ENCODE peak calls at places on chromosome 13, in six cellular contexts. N is CD8-positive, alpha-beta memory T cell; A is upper lobe of right lung; C is cardiac muscle cell; W is tibial artery; X is SK-N-SH. H is an unnamed sample.
A peak's percentile ranks its signal among the peaks of the same experiment; 100 is the strongest.

GRCh38 chr13:51684076-51684475 is 99.8 kb downstream of the WDFY2 start:
- DNase-seq in X (no peak), A (no peak), N (no peak), W (no peak), C (no peak), H (no peak)

GRCh38 chr13:113639661-113640262 is 18.2 kb downstream of the ATP4B start:
- DNase-seq in W (no peak), N (peak; percentile 39), A (peak; percentile 40), C (no peak), X (peak; percentile 85), H (peak; percentile 11)

GRCh38 chr13:25118371-25118770 is 22.4 kb downstream of the PABPC3 start:
- DNase-seq in W (no peak), A (no peak), C (no peak), X (no peak), N (no peak), H (no peak)

GRCh38 chr13:43331676-43332075 is 308.3 kb downstream of the DNAJC15 start:
- DNase-seq in A (no peak), C (no peak), X (no peak), W (no peak), N (no peak), H (no peak)

GRCh38 chr13:44818428-44818827 is 170.8 kb downstream of the NUFIP1 start:
- DNase-seq in W (no peak), X (peak; percentile 69), N (no peak), C (peak; percentile 20), A (no peak), H (peak; percentile 28)

GRCh38 chr13:72198042-72198441 is 331.0 kb upstream of the DACH1 start:
- DNase-seq in W (no peak), C (no peak), N (no peak), X (no peak), A (no peak), H (no peak)

GRCh38 chr13:59774511-59774911 is 389.2 kb downstream of the DIAPH3 start:
- DNase-seq in N (no peak), C (no peak), X (no peak), W (no peak), A (no peak), H (no peak)

GRCh38 chr13:93364166-93364565 is 137.6 kb downstream of the GPC6 start:
- DNase-seq in W (no peak), A (no peak), N (no peak), X (no peak), C (no peak), H (no peak)

GRCh38 chr13:98959775-98960325 is 18.0 kb downstream of the DOCK9 start:
- DNase-seq in N (no peak), X (no peak), A (no peak), W (no peak), C (no peak), H (no peak)

GRCh38 chr13:44249439-44249838 is 124.2 kb upstream of the SERP2 start:
- DNase-seq in A (no peak), C (no peak), X (no peak), N (no peak), W (peak; percentile 65), H (peak; percentile 18)

GRCh38 chr13:95536629-95537241 is 15.8 kb upstream of the CLDN10 start:
- DNase-seq in A (no peak), N (no peak), X (no peak), C (peak; percentile 43), W (no peak), H (no peak)

GRCh38 chr13:100039740-100040139 is 49.2 kb upstream of the PCCA start:
- DNase-seq in C (peak; percentile 17), N (no peak), X (no peak), A (no peak), W (no peak), H (no peak)

GRCh38 chr13:102191951-102192461 is 209.8 kb downstream of the FGF14 start:
- DNase-seq in C (no peak), W (peak; percentile 33), X (no peak), N (no peak), A (no peak), H (peak; percentile 26)

GRCh38 chr13:29402168-29402621 is 193.3 kb downstream of the SLC7A1 start:
- DNase-seq in W (no peak), X (no peak), N (no peak), C (no peak), A (no peak), H (no peak)

GRCh38 chr13:67120872-67121531 is 109.1 kb downstream of the PCDH9 start:
- DNase-seq in N (no peak), A (no peak), C (no peak), X (no peak), W (no peak), H (no peak)

GRCh38 chr13:27442797-27443196 is 7.6 kb downstream of the MTIF3 start:
- DNase-seq in X (no peak), N (no peak), C (no peak), A (no peak), W (no peak), H (no peak)

GRCh38 chr13:102589291-102589822 is 7.4 kb upstream of the TPP2 start:
- DNase-seq in N (no peak), W (no peak), C (no peak), X (no peak), A (no peak), H (no peak)

GRCh38 chr13:109235901-109236300 is 550.5 kb downstream of the IRS2 start:
- DNase-seq in X (no peak), A (no peak), N (no peak), W (no peak), C (no peak), H (no peak)

GRCh38 chr13:93361703-93362102 is 135.1 kb downstream of the GPC6 start:
- DNase-seq in X (no peak), W (no peak), C (no peak), A (no peak), N (no peak), H (no peak)

GRCh38 chr13:35857769-35858168 is 273.4 kb downstream of the DCLK1 start:
- DNase-seq in X (no peak), C (peak; percentile 33), N (no peak), W (no peak), A (no peak), H (no peak)

GRCh38 chr13:108034909-108035308 is 180.4 kb downstream of the LIG4 start:
- DNase-seq in W (no peak), C (no peak), A (no peak), N (no peak), X (no peak), H (no peak)

GRCh38 chr13:21040120-21040834 is 21.1 kb downstream of the LATS2 start:
- DNase-seq in N (no peak), W (peak; percentile 10), X (no peak), A (no peak), C (no peak), H (no peak)

GRCh38 chr13:43698743-43699142 is 88.0 kb downstream of the ENOX1 start:
- DNase-seq in X (no peak), A (no peak), C (no peak), N (no peak), W (no peak), H (no peak)

GRCh38 chr13:103283451-103283820 is 217.2 kb upstream of the SLC10A2 start:
- DNase-seq in A (no peak), C (peak; percentile 14), W (no peak), N (no peak), X (peak; percentile 17), H (no peak)

GRCh38 chr13:67119481-67119883 is 110.7 kb downstream of the PCDH9 start:
- DNase-seq in W (no peak), N (no peak), A (no peak), C (no peak), X (no peak), H (no peak)

GRCh38 chr13:30466841-30467252 is 1.1 kb upstream of the HMGB1 start:
- DNase-seq in C (no peak), N (no peak), W (no peak), A (no peak), X (no peak), H (no peak)

GRCh38 chr13:99031725-99032298 is 53.9 kb upstream of the DOCK9 start:
- DNase-seq in W (no peak), C (no peak), N (no peak), A (no peak), X (no peak), H (no peak)

GRCh38 chr13:51601601-51602348 is 17.5 kb downstream of the WDFY2 start:
- DNase-seq in W (no peak), X (no peak), N (no peak), C (no peak), A (no peak), H (no peak)

GRCh38 chr13:103066991-103067390 is 774 bp upstream of the SLC10A2 start:
- DNase-seq in X (peak; percentile 28), C (no peak), A (no peak), W (no peak), N (no peak), H (no peak)

GRCh38 chr13:20473139-20473538 is 52.5 kb downstream of the CRYL1 start:
- DNase-seq in X (no peak), A (no peak), W (no peak), C (no peak), N (no peak), H (no peak)

GRCh38 chr13:66886248-66886647 is 343.9 kb downstream of the PCDH9 start:
- DNase-seq in C (peak; percentile 1), N (no peak), X (no peak), A (no peak), W (no peak), H (no peak)

GRCh38 chr13:113034451-113035208 is 65.6 kb downstream of the MCF2L start:
- DNase-seq in A (no peak), N (no peak), W (peak; percentile 47), X (peak; percentile 57), C (peak; percentile 60), H (peak; percentile 59)

GRCh38 chr13:44022196-44022595 is 142.5 kb downstream of the LACC1 start:
- DNase-seq in W (no peak), A (no peak), C (no peak), N (no peak), X (no peak), H (no peak)

GRCh38 chr13:110312669-110313031 is 5.6 kb downstream of the COL4A2 start:
- DNase-seq in W (no peak), A (no peak), C (no peak), N (no peak), X (no peak), H (no peak)
- H3K27me3 ChIP-seq in W (no peaks in the 10 kb centered on the region), A (peaks cover 12% of the 10 kb centered on the region), C (no peaks in the 10 kb centered on the region), N (peaks cover 3% of the 10 kb centered on the region), X (no peaks in the 10 kb centered on the region), H (peaks cover 58% of the 10 kb centered on the region)

GRCh38 chr13:48975926-48976676 is 389 bp downstream of the FNDC3A start:
- DNase-seq in A (peak; percentile 93), W (peak; percentile 83), C (peak; percentile 87), X (peak; percentile 87), N (peak; percentile 86), H (peak; percentile 94)
- H3K27me3 ChIP-seq in A (no peaks in the 10 kb centered on the region), W (no peaks in the 10 kb centered on the region), C (no peaks in the 10 kb centered on the region), X (no peaks in the 10 kb centered on the region), N (no peaks in the 10 kb centered on the region), H (no peaks in the 10 kb centered on the region)

GRCh38 chr13:97239306-97239705 is 17.2 kb downstream of the MBNL2 start:
- DNase-seq in C (no peak), X (no peak), W (no peak), A (no peak), N (no peak), H (no peak)
- H3K27me3 ChIP-seq in C (no peaks in the 10 kb centered on the region), X (no peaks in the 10 kb centered on the region), W (no peaks in the 10 kb centered on the region), A (no peaks in the 10 kb centered on the region), N (no peaks in the 10 kb centered on the region), H (no peaks in the 10 kb centered on the region)

DNA sequence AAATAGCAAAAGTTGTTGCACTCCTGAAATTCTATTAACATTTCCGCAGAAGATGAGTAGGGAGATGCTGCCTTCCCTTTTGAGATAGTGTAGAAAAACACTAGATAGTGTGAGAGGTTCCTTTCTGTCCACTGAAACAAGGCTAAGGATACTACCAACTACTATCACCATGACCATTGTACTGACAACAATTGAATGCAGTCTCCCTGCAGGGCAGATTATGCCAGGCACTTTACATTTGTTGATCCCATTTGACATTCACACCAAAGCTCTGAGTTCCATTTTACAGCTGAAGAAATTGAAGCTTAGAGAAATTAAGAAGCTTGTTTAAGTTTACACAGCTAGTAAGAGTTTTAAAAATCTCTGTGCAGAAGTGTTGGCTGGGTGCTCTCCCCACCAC is 55.0 kb downstream of the CYSLTR2 start:
- DNase-seq in A (no peak), N (no peak), W (no peak), C (no peak), X (no peak), H (no peak)
- H3K27me3 ChIP-seq in A (no peaks in the 10 kb centered on the region), N (no peaks in the 10 kb centered on the region), W (no peaks in the 10 kb centered on the region), C (no peaks in the 10 kb centered on the region), X (no peaks in the 10 kb centered on the region), H (no peaks in the 10 kb centered on the region)